ENCODE peak calls at places on chromosomes 12 and 14, in nine cellular contexts. One of them, this sample, is unnamed.

GRCh38 chr12:120640840-120641833 is 711 bp downstream of the CABP1 start:
- DNase-seq in left lung: peak
- DNase-seq in dorsolateral prefrontal cortex: no peak
- DNase-seq in CD4-positive, alpha-beta T cell: peak
- DNase-seq in GOT3: no peak
- DNase-seq in C1 segment of cervical spinal cord: no peak
- DNase-seq in choroid plexus epithelial cell: peak
- DNase-seq in SIG-M5: no peak
- DNase-seq in DMS153: no peak
- DNase-seq in this sample: peak

GRCh38 chr12:78753058-78753457 is 111.5 kb upstream of the SYT1 start:
- DNase-seq in left lung: no peak
- DNase-seq in dorsolateral prefrontal cortex: no peak
- DNase-seq in CD4-positive, alpha-beta T cell: no peak
- DNase-seq in GOT3: no peak
- DNase-seq in C1 segment of cervical spinal cord: no peak
- DNase-seq in choroid plexus epithelial cell: no peak
- DNase-seq in SIG-M5: no peak
- DNase-seq in DMS153: no peak
- DNase-seq in this sample: no peak

GRCh38 chr12:119225454-119225853 is 46.7 kb downstream of the HSPB8 start:
- DNase-seq in left lung: no peak
- DNase-seq in dorsolateral prefrontal cortex: no peak
- DNase-seq in CD4-positive, alpha-beta T cell: no peak
- DNase-seq in GOT3: no peak
- DNase-seq in C1 segment of cervical spinal cord: no peak
- DNase-seq in choroid plexus epithelial cell: no peak
- DNase-seq in SIG-M5: no peak
- DNase-seq in DMS153: no peak
- DNase-seq in this sample: no peak

GRCh38 chr14:34926552-34926951 is 51.4 kb upstream of the BAZ1A start:
- DNase-seq in left lung: no peak
- DNase-seq in dorsolateral prefrontal cortex: no peak
- DNase-seq in CD4-positive, alpha-beta T cell: no peak
- DNase-seq in GOT3: no peak
- DNase-seq in C1 segment of cervical spinal cord: no peak
- DNase-seq in choroid plexus epithelial cell: peak
- DNase-seq in SIG-M5: no peak
- DNase-seq in DMS153: no peak
- DNase-seq in this sample: no peak

GRCh38 chr14:35669782-35670181 is 135.8 kb downstream of the INSM2 start:
- DNase-seq in left lung: no peak
- DNase-seq in dorsolateral prefrontal cortex: no peak
- DNase-seq in CD4-positive, alpha-beta T cell: no peak
- DNase-seq in GOT3: no peak
- DNase-seq in C1 segment of cervical spinal cord: no peak
- DNase-seq in choroid plexus epithelial cell: peak
- DNase-seq in SIG-M5: no peak
- DNase-seq in DMS153: peak
- DNase-seq in this sample: no peak

GRCh38 chr12:98188649-98189048 is 326.7 kb upstream of the TMPO start:
- DNase-seq in left lung: no peak
- DNase-seq in dorsolateral prefrontal cortex: no peak
- DNase-seq in CD4-positive, alpha-beta T cell: no peak
- DNase-seq in GOT3: no peak
- DNase-seq in C1 segment of cervical spinal cord: no peak
- DNase-seq in choroid plexus epithelial cell: no peak
- DNase-seq in SIG-M5: no peak
- DNase-seq in DMS153: peak
- DNase-seq in this sample: peak

GRCh38 chr14:79555429-79555828 is 655.9 kb downstream of the DIO2 start:
- DNase-seq in left lung: no peak
- DNase-seq in dorsolateral prefrontal cortex: no peak
- DNase-seq in CD4-positive, alpha-beta T cell: no peak
- DNase-seq in GOT3: no peak
- DNase-seq in C1 segment of cervical spinal cord: no peak
- DNase-seq in choroid plexus epithelial cell: no peak
- DNase-seq in SIG-M5: no peak
- DNase-seq in DMS153: no peak
- DNase-seq in this sample: no peak

GRCh38 chr14:63603749-63604277 is 37.9 kb downstream of the WDR89 start:
- DNase-seq in left lung: no peak
- DNase-seq in dorsolateral prefrontal cortex: no peak
- DNase-seq in CD4-positive, alpha-beta T cell: no peak
- DNase-seq in GOT3: no peak
- DNase-seq in C1 segment of cervical spinal cord: no peak
- DNase-seq in choroid plexus epithelial cell: no peak
- DNase-seq in SIG-M5: no peak
- DNase-seq in DMS153: no peak
- DNase-seq in this sample: no peak

GRCh38 chr14:92649934-92650545 is 98.4 kb downstream of the LGMN start:
- DNase-seq in left lung: peak
- DNase-seq in dorsolateral prefrontal cortex: no peak
- DNase-seq in CD4-positive, alpha-beta T cell: no peak
- DNase-seq in GOT3: no peak
- DNase-seq in C1 segment of cervical spinal cord: peak
- DNase-seq in choroid plexus epithelial cell: peak
- DNase-seq in SIG-M5: peak
- DNase-seq in DMS153: no peak
- DNase-seq in this sample: no peak

This sample was measured in RPMI8226.